ENCODE peak calls at places on chromosomes 6 and 20, in ten cellular contexts. One of them, this sample, is unnamed.

GRCh38 chr6:148329568-148330299 is 12.9 kb upstream of the SASH1 start:
- DNase-seq in glutamatergic neuron: no peak
- DNase-seq in stimulated activated CD4-positive, alpha-beta T cell treated with anti-CD3 and anti-CD28 coated beads, Interleukin-15, amount 100 ng/mL, for 1 hour: no peak
- DNase-seq in brain microvascular endothelial cell: peak
- DNase-seq in HS-27A: no peak
- DNase-seq in cardiac fibroblast: peak
- DNase-seq in kidney tubule cell: peak
- DNase-seq in spleen: no peak
- DNase-seq in PC-9: no peak
- DNase-seq in T-cell: no peak
- DNase-seq in this sample: peak

GRCh38 chr20:38542994-38543906 is 37.7 kb upstream of the ADIG start:
- DNase-seq in glutamatergic neuron: no peak
- DNase-seq in stimulated activated CD4-positive, alpha-beta T cell treated with anti-CD3 and anti-CD28 coated beads, Interleukin-15, amount 100 ng/mL, for 1 hour: no peak
- DNase-seq in T-cell: no peak
- DNase-seq in kidney tubule cell: no peak
- DNase-seq in PC-9: no peak
- DNase-seq in brain microvascular endothelial cell: no peak
- DNase-seq in HS-27A: no peak
- DNase-seq in spleen: no peak
- DNase-seq in cardiac fibroblast: peak
- DNase-seq in this sample: no peak

GRCh38 chr20:22687676-22688360 is 103.4 kb upstream of the FOXA2 start:
- DNase-seq in PC-9: no peak
- DNase-seq in brain microvascular endothelial cell: no peak
- DNase-seq in HS-27A: no peak
- DNase-seq in spleen: no peak
- DNase-seq in kidney tubule cell: no peak
- DNase-seq in glutamatergic neuron: no peak
- DNase-seq in cardiac fibroblast: no peak
- DNase-seq in T-cell: no peak
- DNase-seq in stimulated activated CD4-positive, alpha-beta T cell treated with anti-CD3 and anti-CD28 coated beads, Interleukin-15, amount 100 ng/mL, for 1 hour: no peak
- DNase-seq in this sample: no peak

GRCh38 chr6:116278478-116278822 is 1.3 kb downstream of the TSPYL1 start:
- DNase-seq in kidney tubule cell: no peak
- DNase-seq in cardiac fibroblast: no peak
- DNase-seq in stimulated activated CD4-positive, alpha-beta T cell treated with anti-CD3 and anti-CD28 coated beads, Interleukin-15, amount 100 ng/mL, for 1 hour: no peak
- DNase-seq in spleen: peak
- DNase-seq in brain microvascular endothelial cell: no peak
- DNase-seq in HS-27A: no peak
- DNase-seq in glutamatergic neuron: no peak
- DNase-seq in T-cell: no peak
- DNase-seq in PC-9: no peak
- DNase-seq in this sample: no peak

GRCh38 chr20:37230200-37230599 is 31.4 kb downstream of the GHRH start:
- DNase-seq in T-cell: no peak
- DNase-seq in kidney tubule cell: no peak
- DNase-seq in cardiac fibroblast: no peak
- DNase-seq in stimulated activated CD4-positive, alpha-beta T cell treated with anti-CD3 and anti-CD28 coated beads, Interleukin-15, amount 100 ng/mL, for 1 hour: no peak
- DNase-seq in HS-27A: no peak
- DNase-seq in brain microvascular endothelial cell: no peak
- DNase-seq in glutamatergic neuron: no peak
- DNase-seq in spleen: no peak
- DNase-seq in PC-9: no peak
- DNase-seq in this sample: no peak

GRCh38 chr6:29975561-29975907 is 33.2 kb downstream of the HLA-A start:
- DNase-seq in HS-27A: no peak
- DNase-seq in spleen: no peak
- DNase-seq in T-cell: no peak
- DNase-seq in cardiac fibroblast: no peak
- DNase-seq in kidney tubule cell: no peak
- DNase-seq in PC-9: no peak
- DNase-seq in stimulated activated CD4-positive, alpha-beta T cell treated with anti-CD3 and anti-CD28 coated beads, Interleukin-15, amount 100 ng/mL, for 1 hour: no peak
- DNase-seq in glutamatergic neuron: peak
- DNase-seq in brain microvascular endothelial cell: no peak
- DNase-seq in this sample: no peak

GRCh38 chr20:4119854-4120209 is 104.5 kb upstream of the RNF24 start:
- DNase-seq in brain microvascular endothelial cell: no peak
- DNase-seq in glutamatergic neuron: no peak
- DNase-seq in cardiac fibroblast: peak
- DNase-seq in spleen: no peak
- DNase-seq in PC-9: no peak
- DNase-seq in T-cell: no peak
- DNase-seq in stimulated activated CD4-positive, alpha-beta T cell treated with anti-CD3 and anti-CD28 coated beads, Interleukin-15, amount 100 ng/mL, for 1 hour: no peak
- DNase-seq in HS-27A: no peak
- DNase-seq in kidney tubule cell: no peak
- DNase-seq in this sample: no peak

GRCh38 chr20:49256261-49256660 is 21.6 kb downstream of the ZNFX1 start:
- DNase-seq in stimulated activated CD4-positive, alpha-beta T cell treated with anti-CD3 and anti-CD28 coated beads, Interleukin-15, amount 100 ng/mL, for 1 hour: no peak
- DNase-seq in spleen: no peak
- DNase-seq in PC-9: no peak
- DNase-seq in brain microvascular endothelial cell: no peak
- DNase-seq in cardiac fibroblast: no peak
- DNase-seq in glutamatergic neuron: no peak
- DNase-seq in HS-27A: no peak
- DNase-seq in kidney tubule cell: no peak
- DNase-seq in T-cell: no peak
- DNase-seq in this sample: no peak

GRCh38 chr6:33904050-33904827 is 100.4 kb upstream of the MLN start:
- DNase-seq in cardiac fibroblast: no peak
- DNase-seq in brain microvascular endothelial cell: no peak
- DNase-seq in T-cell: peak
- DNase-seq in kidney tubule cell: peak
- DNase-seq in PC-9: no peak
- DNase-seq in stimulated activated CD4-positive, alpha-beta T cell treated with anti-CD3 and anti-CD28 coated beads, Interleukin-15, amount 100 ng/mL, for 1 hour: peak
- DNase-seq in glutamatergic neuron: no peak
- DNase-seq in HS-27A: no peak
- DNase-seq in spleen: peak
- DNase-seq in this sample: no peak

GRCh38 chr20:43726811-43727338 is at the start of gene GTSF1L:
- DNase-seq in HS-27A: no peak
- DNase-seq in cardiac fibroblast: peak
- DNase-seq in kidney tubule cell: no peak
- DNase-seq in spleen: no peak
- DNase-seq in stimulated activated CD4-positive, alpha-beta T cell treated with anti-CD3 and anti-CD28 coated beads, Interleukin-15, amount 100 ng/mL, for 1 hour: no peak
- DNase-seq in PC-9: peak
- DNase-seq in brain microvascular endothelial cell: peak
- DNase-seq in T-cell: no peak
- DNase-seq in glutamatergic neuron: no peak
- DNase-seq in this sample: peak

GRCh38 chr6:110053395-110054240 is 75.5 kb downstream of the GPR6 start:
- DNase-seq in cardiac fibroblast: peak
- DNase-seq in T-cell: no peak
- DNase-seq in PC-9: peak
- DNase-seq in stimulated activated CD4-positive, alpha-beta T cell treated with anti-CD3 and anti-CD28 coated beads, Interleukin-15, amount 100 ng/mL, for 1 hour: no peak
- DNase-seq in HS-27A: peak
- DNase-seq in glutamatergic neuron: no peak
- DNase-seq in spleen: no peak
- DNase-seq in brain microvascular endothelial cell: peak
- DNase-seq in kidney tubule cell: peak
- DNase-seq in this sample: peak

GRCh38 chr20:51749674-51750036 is 18.5 kb downstream of the ATP9A start:
- DNase-seq in HS-27A: peak
- DNase-seq in stimulated activated CD4-positive, alpha-beta T cell treated with anti-CD3 and anti-CD28 coated beads, Interleukin-15, amount 100 ng/mL, for 1 hour: no peak
- DNase-seq in spleen: no peak
- DNase-seq in cardiac fibroblast: peak
- DNase-seq in PC-9: no peak
- DNase-seq in glutamatergic neuron: no peak
- DNase-seq in kidney tubule cell: peak
- DNase-seq in brain microvascular endothelial cell: peak
- DNase-seq in T-cell: no peak
- DNase-seq in this sample: peak

GRCh38 chr20:38642498-38642897 is 40.9 kb downstream of the ARHGAP40 start:
- DNase-seq in spleen: no peak
- DNase-seq in cardiac fibroblast: no peak
- DNase-seq in brain microvascular endothelial cell: no peak
- DNase-seq in stimulated activated CD4-positive, alpha-beta T cell treated with anti-CD3 and anti-CD28 coated beads, Interleukin-15, amount 100 ng/mL, for 1 hour: no peak
- DNase-seq in PC-9: no peak
- DNase-seq in kidney tubule cell: no peak
- DNase-seq in T-cell: no peak
- DNase-seq in glutamatergic neuron: no peak
- DNase-seq in HS-27A: no peak
- DNase-seq in this sample: no peak

GRCh38 chr6:40128149-40128548 is 193.9 kb upstream of the MOCS1 start:
- DNase-seq in cardiac fibroblast: no peak
- DNase-seq in T-cell: no peak
- DNase-seq in brain microvascular endothelial cell: no peak
- DNase-seq in HS-27A: no peak
- DNase-seq in PC-9: no peak
- DNase-seq in glutamatergic neuron: no peak
- DNase-seq in kidney tubule cell: peak
- DNase-seq in stimulated activated CD4-positive, alpha-beta T cell treated with anti-CD3 and anti-CD28 coated beads, Interleukin-15, amount 100 ng/mL, for 1 hour: no peak
- DNase-seq in spleen: no peak
- DNase-seq in this sample: no peak

GRCh38 chr20:36061754-36062153 is 92.8 kb upstream of the EPB41L1 start:
- DNase-seq in HS-27A: no peak
- DNase-seq in T-cell: no peak
- DNase-seq in brain microvascular endothelial cell: no peak
- DNase-seq in cardiac fibroblast: peak
- DNase-seq in PC-9: no peak
- DNase-seq in kidney tubule cell: no peak
- DNase-seq in spleen: no peak
- DNase-seq in glutamatergic neuron: no peak
- DNase-seq in stimulated activated CD4-positive, alpha-beta T cell treated with anti-CD3 and anti-CD28 coated beads, Interleukin-15, amount 100 ng/mL, for 1 hour: no peak
- DNase-seq in this sample: no peak

GRCh38 chr20:13333793-13334192 is 112.7 kb downstream of the ISM1 start:
- DNase-seq in spleen: no peak
- DNase-seq in stimulated activated CD4-positive, alpha-beta T cell treated with anti-CD3 and anti-CD28 coated beads, Interleukin-15, amount 100 ng/mL, for 1 hour: no peak
- DNase-seq in glutamatergic neuron: no peak
- DNase-seq in kidney tubule cell: no peak
- DNase-seq in PC-9: no peak
- DNase-seq in T-cell: no peak
- DNase-seq in brain microvascular endothelial cell: no peak
- DNase-seq in cardiac fibroblast: peak
- DNase-seq in HS-27A: no peak
- DNase-seq in this sample: no peak

GRCh38 chr6:35092362-35093117 is 48.6 kb downstream of the TCP11 start:
- DNase-seq in glutamatergic neuron: no peak
- DNase-seq in kidney tubule cell: peak
- DNase-seq in T-cell: no peak
- DNase-seq in stimulated activated CD4-positive, alpha-beta T cell treated with anti-CD3 and anti-CD28 coated beads, Interleukin-15, amount 100 ng/mL, for 1 hour: no peak
- DNase-seq in brain microvascular endothelial cell: peak
- DNase-seq in HS-27A: peak
- DNase-seq in cardiac fibroblast: peak
- DNase-seq in PC-9: no peak
- DNase-seq in spleen: no peak
- DNase-seq in this sample: peak

GRCh38 chr6:170151235-170152110 is 139.4 kb downstream of the DLL1 start:
- DNase-seq in stimulated activated CD4-positive, alpha-beta T cell treated with anti-CD3 and anti-CD28 coated beads, Interleukin-15, amount 100 ng/mL, for 1 hour: no peak
- DNase-seq in glutamatergic neuron: no peak
- DNase-seq in cardiac fibroblast: no peak
- DNase-seq in HS-27A: no peak
- DNase-seq in brain microvascular endothelial cell: no peak
- DNase-seq in T-cell: no peak
- DNase-seq in PC-9: no peak
- DNase-seq in kidney tubule cell: no peak
- DNase-seq in spleen: peak
- DNase-seq in this sample: no peak

GRCh38 chr20:48538058-48538825 is 289.6 kb downstream of the PREX1 start:
- DNase-seq in HS-27A: peak
- DNase-seq in cardiac fibroblast: peak
- DNase-seq in brain microvascular endothelial cell: peak
- DNase-seq in kidney tubule cell: peak
- DNase-seq in spleen: no peak
- DNase-seq in stimulated activated CD4-positive, alpha-beta T cell treated with anti-CD3 and anti-CD28 coated beads, Interleukin-15, amount 100 ng/mL, for 1 hour: no peak
- DNase-seq in glutamatergic neuron: no peak
- DNase-seq in T-cell: no peak
- DNase-seq in PC-9: peak
- DNase-seq in this sample: no peak

GRCh38 chr20:57439432-57439831 is 48.2 kb downstream of the RBM38 start:
- DNase-seq in stimulated activated CD4-positive, alpha-beta T cell treated with anti-CD3 and anti-CD28 coated beads, Interleukin-15, amount 100 ng/mL, for 1 hour: no peak
- DNase-seq in T-cell: no peak
- DNase-seq in brain microvascular endothelial cell: no peak
- DNase-seq in HS-27A: no peak
- DNase-seq in PC-9: peak
- DNase-seq in cardiac fibroblast: no peak
- DNase-seq in kidney tubule cell: peak
- DNase-seq in spleen: peak
- DNase-seq in glutamatergic neuron: no peak
- DNase-seq in this sample: no peak

This sample was measured in foreskin fibroblast.